ENCODE peak calls at places on chromosomes 7 and 10, in four cellular contexts. One of them, this sample, is unnamed.

GRCh38 chr10:54682554-54682953 is 118.5 kb downstream of the PCDH15 start:
- DNase-seq in WTC11: no peak
- DNase-seq in K562: no peak
- DNase-seq in HepG2: no peak
- DNase-seq in this sample: no peak

GRCh38 chr10:103658049-103658577 is 164.6 kb downstream of the NEURL1 start:
- DNase-seq in WTC11: no peak
- DNase-seq in K562: no peak
- DNase-seq in HepG2: peak
- DNase-seq in this sample: no peak

GRCh38 chr7:20241491-20242261 is 24.5 kb upstream of the MACC1 start:
- DNase-seq in WTC11: no peak
- DNase-seq in K562: no peak
- DNase-seq in HepG2: peak
- DNase-seq in this sample: peak

GRCh38 chr10:118340486-118340885 is 1.6 kb downstream of the FAM204A start:
- DNase-seq in WTC11: no peak
- DNase-seq in K562: peak
- DNase-seq in HepG2: no peak
- DNase-seq in this sample: no peak

GRCh38 chr7:106802589-106802988 is 62.5 kb upstream of the PIK3CG start:
- DNase-seq in WTC11: no peak
- DNase-seq in K562: no peak
- DNase-seq in HepG2: no peak
- DNase-seq in this sample: no peak

GRCh38 chr7:121624922-121625321 is 228.8 kb upstream of the FAM3C start:
- DNase-seq in WTC11: no peak
- DNase-seq in K562: no peak
- DNase-seq in HepG2: no peak
- DNase-seq in this sample: no peak

GRCh38 chr7:28075674-28076358 is 104.8 kb downstream of the JAZF1 start:
- DNase-seq in WTC11: no peak
- DNase-seq in K562: no peak
- DNase-seq in HepG2: no peak
- DNase-seq in this sample: no peak

GRCh38 chr7:7970620-7971307 is 2.2 kb downstream of the GLCCI1 start:
- DNase-seq in WTC11: no peak
- DNase-seq in K562: no peak
- DNase-seq in HepG2: no peak
- DNase-seq in this sample: no peak

GRCh38 chr10:92242380-92242779 is 48.5 kb downstream of the CPEB3 start:
- DNase-seq in WTC11: no peak
- DNase-seq in K562: no peak
- DNase-seq in HepG2: no peak
- DNase-seq in this sample: no peak
- TF ChIP-seq MAX in WTC11: no peak
- TF ChIP-seq MAX in K562: no peak
- TF ChIP-seq MAX in HepG2: no peak
- TF ChIP-seq MAX in this sample: no peak

GRCh38 chr7:4006687-4007086 is 675.4 kb upstream of the FOXK1 start:
- DNase-seq in WTC11: no peak
- DNase-seq in K562: no peak
- DNase-seq in HepG2: peak
- DNase-seq in this sample: no peak
- TF ChIP-seq ESRRA in WTC11: no peak
- TF ChIP-seq ESRRA in K562: no peak
- TF ChIP-seq ESRRA in HepG2: peak
- TF ChIP-seq ESRRA in this sample: no peak

GRCh38 chr7:26151096-26151495 is 902 bp upstream of the NFE2L3 start:
- DNase-seq in WTC11: no peak
- DNase-seq in K562: no peak
- DNase-seq in HepG2: no peak
- DNase-seq in this sample: no peak

GRCh38 chr7:26151953-26152781 is at the start of gene NFE2L3:
- DNase-seq in WTC11: peak
- DNase-seq in K562: peak
- DNase-seq in HepG2: peak
- DNase-seq in this sample: no peak

GRCh38 chr7:26151650-26151952 is 397 bp upstream of the NFE2L3 start:
- DNase-seq in WTC11: no peak
- DNase-seq in K562: no peak
- DNase-seq in HepG2: no peak
- DNase-seq in this sample: no peak

GRCh38 chr7:26153823-26154783 is 2.1 kb downstream of the NFE2L3 start:
- DNase-seq in WTC11: peak
- DNase-seq in K562: peak
- DNase-seq in HepG2: no peak
- DNase-seq in this sample: no peak

DNA sequence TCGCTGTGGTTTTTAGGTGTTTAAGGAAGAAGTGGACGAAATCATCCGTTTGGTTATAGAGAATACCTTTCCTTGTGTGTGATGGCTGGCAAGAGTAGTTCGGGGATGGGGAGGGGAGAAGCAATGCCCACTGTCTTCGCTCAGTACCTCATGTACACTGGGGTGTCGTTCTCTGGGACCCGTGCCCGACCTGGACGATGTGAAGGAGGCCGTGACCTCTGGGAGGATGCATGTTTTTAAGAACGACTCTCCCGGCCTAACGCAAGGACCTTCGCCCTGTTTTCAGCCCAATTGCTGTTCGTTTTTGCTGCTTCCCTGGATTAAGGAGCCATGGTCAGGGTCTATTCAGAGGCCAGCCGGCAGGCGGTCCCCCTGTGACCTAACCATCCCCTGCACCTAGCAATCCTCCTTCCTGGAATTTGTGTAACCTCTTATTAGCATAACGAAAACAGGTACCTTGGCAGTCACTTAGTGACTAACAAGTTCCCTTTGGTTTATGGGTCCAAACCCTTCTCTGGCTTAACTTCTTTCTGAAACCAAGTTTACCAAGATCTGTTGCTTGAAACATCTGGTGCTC is 1.3 kb downstream of the NFE2L3 start:
- DNase-seq in WTC11: no peak
- DNase-seq in K562: no peak
- DNase-seq in HepG2: no peak
- DNase-seq in this sample: no peak
- TF ChIP-seq NR2C2 in WTC11: no peak
- TF ChIP-seq NR2C2 in K562: no peak
- TF ChIP-seq NR2C2 in HepG2: no peak
- TF ChIP-seq NR2C2 in this sample: no peak

GRCh38 chr7:117538053-117538452 is 58.2 kb downstream of the CFTR start:
- DNase-seq in WTC11: no peak
- DNase-seq in K562: no peak
- DNase-seq in HepG2: no peak
- DNase-seq in this sample: no peak
- TF ChIP-seq MAX in WTC11: no peak
- TF ChIP-seq MAX in K562: no peak
- TF ChIP-seq MAX in HepG2: no peak
- TF ChIP-seq MAX in this sample: no peak

GRCh38 chr10:90738885-90739284 is 119.0 kb downstream of the HTR7 start:
- DNase-seq in WTC11: no peak
- DNase-seq in K562: no peak
- DNase-seq in HepG2: no peak
- DNase-seq in this sample: no peak

GRCh38 chr10:90743291-90743690 is 114.5 kb downstream of the HTR7 start:
- DNase-seq in WTC11: no peak
- DNase-seq in K562: no peak
- DNase-seq in HepG2: no peak
- DNase-seq in this sample: no peak

GRCh38 chr10:90745565-90745964 is 112.3 kb downstream of the HTR7 start:
- DNase-seq in WTC11: no peak
- DNase-seq in K562: no peak
- DNase-seq in HepG2: no peak
- DNase-seq in this sample: no peak

GRCh38 chr10:90740265-90740664 is 117.6 kb downstream of the HTR7 start:
- DNase-seq in WTC11: no peak
- DNase-seq in K562: no peak
- DNase-seq in HepG2: no peak
- DNase-seq in this sample: no peak

GRCh38 chr10:90742189-90742588 is 115.7 kb downstream of the HTR7 start:
- DNase-seq in WTC11: no peak
- DNase-seq in K562: no peak
- DNase-seq in HepG2: no peak
- DNase-seq in this sample: no peak
- TF ChIP-seq ESRRA in WTC11: no peak
- TF ChIP-seq ESRRA in K562: no peak
- TF ChIP-seq ESRRA in HepG2: no peak
- TF ChIP-seq ESRRA in this sample: no peak

GRCh38 chr7:151016942-151017341 is 7.4 kb downstream of the ATG9B start:
- DNase-seq in WTC11: no peak
- DNase-seq in K562: peak
- DNase-seq in HepG2: no peak
- DNase-seq in this sample: no peak

GRCh38 chr7:151019130-151019447 is 5.2 kb downstream of the ATG9B start:
- DNase-seq in WTC11: no peak
- DNase-seq in K562: no peak
- DNase-seq in HepG2: no peak
- DNase-seq in this sample: no peak

GRCh38 chr7:151017370-151017952 is 6.8 kb downstream of the ATG9B start:
- DNase-seq in WTC11: no peak
- DNase-seq in K562: no peak
- DNase-seq in HepG2: no peak
- DNase-seq in this sample: no peak

GRCh38 chr7:151018421-151019129 is 5.7 kb downstream of the ATG9B start:
- DNase-seq in WTC11: peak
- DNase-seq in K562: peak
- DNase-seq in HepG2: no peak
- DNase-seq in this sample: no peak

GRCh38 chr7:151017953-151018420 is 6.3 kb downstream of the ATG9B start:
- DNase-seq in WTC11: peak
- DNase-seq in K562: peak
- DNase-seq in HepG2: no peak
- DNase-seq in this sample: no peak
- TF ChIP-seq NR2C2 in WTC11: no peak
- TF ChIP-seq NR2C2 in K562: no peak
- TF ChIP-seq NR2C2 in HepG2: no peak
- TF ChIP-seq NR2C2 in this sample: no peak